ENCODE peak calls at places on chromosomes 3 and 15, in seven cellular contexts. Y is transverse colon; V is heart right ventricle; X is CD8-positive, alpha-beta T cell; K is body of pancreas; O is lower lobe of right lung; D is H9. C is an unnamed sample. For H3K4me1, the result is how much of the 10 kb centered on the place peaks cover.

GRCh38 chr3:16945330-16945729 is 60.6 kb downstream of the PLCL2 start:
- DNase-seq in K (no peak), X (no peak), Y (no peak), O (no peak), V (no peak), D (no peak), C (no peak)

GRCh38 chr3:154548341-154548740 is 118.4 kb upstream of the GPR149 start:
- DNase-seq in D (no peak), V (no peak), X (no peak), K (no peak), Y (no peak), O (no peak), C (no peak)

GRCh38 chr3:153927107-153927506 is 194.1 kb upstream of the ARHGEF26 start:
- DNase-seq in Y (no peak), X (no peak), D (no peak), K (no peak), O (no peak), V (no peak), C (no peak)

GRCh38 chr3:112604536-112604935 is 36.4 kb downstream of the CCDC80 start:
- DNase-seq in D (no peak), O (no peak), K (no peak), Y (no peak), X (no peak), V (peak), C (no peak)

GRCh38 chr15:64842986-64843561 is 1.4 kb downstream of the PLEKHO2 start:
- DNase-seq in D (no peak), X (no peak), Y (peak), O (peak), V (peak), K (peak), C (peak)

GRCh38 chr3:128144512-128144911 is 8.8 kb upstream of the EEFSEC start:
- DNase-seq in K (no peak), O (no peak), V (no peak), Y (no peak), X (no peak), D (no peak), C (no peak)

GRCh38 chr3:15405448-15406050 is 21.8 kb downstream of the METTL6 start:
- DNase-seq in V (no peak), O (no peak), Y (no peak), X (no peak), D (no peak), K (no peak), C (no peak)

GRCh38 chr3:54954019-54954418 is 26.2 kb upstream of the LRTM1 start:
- DNase-seq in Y (no peak), X (no peak), K (no peak), V (peak), O (no peak), D (peak), C (no peak)

GRCh38 chr3:141336672-141337522 is 31.4 kb upstream of the ZBTB38 start:
- DNase-seq in Y (no peak), K (no peak), O (no peak), D (no peak), X (no peak), V (no peak), C (no peak)

GRCh38 chr3:33590541-33590940 is 127.5 kb downstream of the CLASP2 start:
- DNase-seq in Y (no peak), X (no peak), O (no peak), K (no peak), D (no peak), V (no peak), C (no peak)

GRCh38 chr15:29064290-29064689 is 178.5 kb downstream of the APBA2 start:
- DNase-seq in V (no peak), Y (no peak), O (no peak), D (no peak), X (no peak), K (peak), C (no peak)

GRCh38 chr15:71705151-71705550 is 105.2 kb upstream of the NR2E3 start:
- DNase-seq in O (no peak), Y (no peak), X (no peak), D (peak), V (no peak), K (no peak), C (no peak)

GRCh38 chr15:66838671-66839239 is 136.7 kb downstream of the SMAD6 start:
- DNase-seq in V (no peak), D (no peak), X (no peak), K (no peak), Y (no peak), O (no peak), C (no peak)

GRCh38 chr3:123586966-123587365 is 2.1 kb upstream of the HACD2 start:
- DNase-seq in Y (no peak), V (no peak), O (no peak), X (no peak), K (no peak), D (no peak), C (no peak)

GRCh38 chr15:44710236-44711088 is 661 bp downstream of the PATL2 start:
- DNase-seq in O (peak), D (no peak), Y (peak), V (peak), X (peak), K (no peak), C (peak)

GRCh38 chr15:71447328-71448250 is 332.3 kb downstream of the THSD4 start:
- DNase-seq in V (no peak), Y (no peak), O (no peak), X (no peak), D (peak), K (no peak), C (no peak)

GRCh38 chr15:100601158-100601557 is 826 bp downstream of the LINS1 start:
- DNase-seq in V (no peak), Y (no peak), D (no peak), K (no peak), X (peak), O (peak), C (no peak)

GRCh38 chr15:69314174-69314573 is 15.5 kb downstream of the PAQR5 start:
- DNase-seq in O (no peak), V (no peak), K (no peak), D (no peak), X (no peak), Y (peak), C (no peak)

GRCh38 chr3:139808196-139808595 is 126.8 kb upstream of the CLSTN2 start:
- DNase-seq in V (no peak), X (no peak), Y (no peak), D (no peak), K (no peak), O (no peak), C (no peak)

GRCh38 chr15:74011610-74012009 is 17.1 kb downstream of the PML start:
- DNase-seq in O (no peak), K (peak), Y (peak), X (no peak), D (no peak), V (peak), C (no peak)

GRCh38 chr3:27078246-27078913 is 290.8 kb downstream of the NEK10 start:
- DNase-seq in K (no peak), O (no peak), D (no peak), V (no peak), Y (no peak), X (no peak), C (no peak)

GRCh38 chr3:146577662-146578061 is 27.5 kb downstream of the PLSCR5 start:
- DNase-seq in K (peak), D (no peak), Y (peak), V (peak), O (no peak), X (peak), C (no peak)

GRCh38 chr3:38723569-38724391 is 74.3 kb upstream of the SCN5A start:
- DNase-seq in O (no peak), D (no peak), V (peak), X (no peak), K (peak), Y (no peak), C (no peak)

GRCh38 chr15:62711691-62712454 is 330.7 kb upstream of the TPM1 start:
- DNase-seq in O (no peak), K (no peak), Y (no peak), D (no peak), V (no peak), X (no peak), C (no peak)

GRCh38 chr3:124699686-124700396 is 30.4 kb upstream of the UMPS start:
- DNase-seq in X (no peak), D (no peak), K (peak), V (peak), O (no peak), Y (no peak), C (no peak)

GRCh38 chr3:146339262-146339808 is 88.4 kb upstream of the PLSCR4 start:
- DNase-seq in K (no peak), D (no peak), O (no peak), X (no peak), V (no peak), Y (no peak), C (no peak)

GRCh38 chr3:194588741-194589140 is 44.5 kb downstream of the TMEM44 start:
- DNase-seq in K (no peak), Y (no peak), O (no peak), V (no peak), D (no peak), X (no peak), C (no peak)

DNA sequence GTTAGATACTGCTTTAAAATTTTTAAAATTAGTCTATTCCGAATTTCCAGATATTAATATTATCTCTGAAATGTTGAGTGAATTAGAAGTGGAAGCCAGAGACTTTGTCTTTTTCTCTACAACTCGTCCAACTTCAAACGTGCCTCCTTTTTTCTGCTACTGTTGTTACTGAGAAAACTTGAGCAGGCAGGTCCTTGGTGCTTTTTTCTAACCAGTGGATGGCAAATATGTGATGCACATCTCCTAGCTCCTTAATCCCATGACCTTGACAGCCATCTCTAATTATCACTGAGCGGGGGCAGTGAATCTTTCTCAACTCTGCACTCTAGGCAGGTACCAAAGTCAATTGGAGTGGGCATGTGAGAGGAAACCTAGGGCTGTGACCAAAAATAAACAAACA is 50.7 kb downstream of the FNDC3B start:
- DNase-seq in O (no peak), V (no peak), K (no peak), D (no peak), X (no peak), Y (no peak), C (no peak)
- H3K4me1 ChIP-seq in O (under half), V (half or more), K (under half), D (under half), X (under half), Y (under half), C (under half)

DNA sequence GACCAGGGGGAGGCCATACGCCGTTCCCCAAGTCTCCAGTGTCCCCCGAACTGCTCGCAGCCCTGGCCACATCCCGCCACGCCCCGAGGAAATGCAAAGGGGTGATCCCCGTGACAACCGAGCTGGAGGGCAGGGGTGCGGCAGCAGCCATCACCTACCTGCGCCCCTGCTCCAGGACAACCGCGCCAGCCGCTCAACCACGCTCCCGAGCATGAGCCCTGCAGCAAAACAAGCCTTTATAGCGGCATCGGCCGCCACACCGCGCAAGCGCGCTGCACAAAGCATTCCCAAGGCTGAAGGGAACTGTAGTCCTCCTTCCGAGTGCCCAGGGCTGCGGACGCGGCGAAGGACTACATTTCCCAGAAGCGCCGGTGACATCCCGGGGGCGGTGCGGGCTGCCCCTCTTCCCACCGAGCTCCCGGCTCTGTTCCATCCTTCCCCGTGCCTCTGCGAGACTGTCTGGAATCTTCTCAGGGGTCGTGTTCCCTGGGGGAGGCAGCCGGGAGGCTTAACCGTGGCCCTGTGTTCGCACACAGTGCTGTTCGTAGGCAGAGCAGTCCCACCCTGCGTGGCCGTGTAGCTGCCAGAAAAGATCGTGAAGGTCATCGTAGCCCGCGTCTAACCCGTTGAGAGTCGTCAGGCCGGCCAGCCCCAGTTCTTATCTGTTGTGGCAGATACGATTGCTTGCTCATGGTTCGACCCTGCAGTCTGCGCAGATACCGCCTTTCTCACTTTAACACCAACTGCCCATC is at the start of gene ABCC5:
- DNase-seq in O (peak), Y (peak), V (peak), D (peak), K (peak), X (peak), C (peak)
- TF ChIP-seq CTCF in O (peak), Y (peak), V (peak), D (peak), K (peak), X (peak), C (no peak)

DNA sequence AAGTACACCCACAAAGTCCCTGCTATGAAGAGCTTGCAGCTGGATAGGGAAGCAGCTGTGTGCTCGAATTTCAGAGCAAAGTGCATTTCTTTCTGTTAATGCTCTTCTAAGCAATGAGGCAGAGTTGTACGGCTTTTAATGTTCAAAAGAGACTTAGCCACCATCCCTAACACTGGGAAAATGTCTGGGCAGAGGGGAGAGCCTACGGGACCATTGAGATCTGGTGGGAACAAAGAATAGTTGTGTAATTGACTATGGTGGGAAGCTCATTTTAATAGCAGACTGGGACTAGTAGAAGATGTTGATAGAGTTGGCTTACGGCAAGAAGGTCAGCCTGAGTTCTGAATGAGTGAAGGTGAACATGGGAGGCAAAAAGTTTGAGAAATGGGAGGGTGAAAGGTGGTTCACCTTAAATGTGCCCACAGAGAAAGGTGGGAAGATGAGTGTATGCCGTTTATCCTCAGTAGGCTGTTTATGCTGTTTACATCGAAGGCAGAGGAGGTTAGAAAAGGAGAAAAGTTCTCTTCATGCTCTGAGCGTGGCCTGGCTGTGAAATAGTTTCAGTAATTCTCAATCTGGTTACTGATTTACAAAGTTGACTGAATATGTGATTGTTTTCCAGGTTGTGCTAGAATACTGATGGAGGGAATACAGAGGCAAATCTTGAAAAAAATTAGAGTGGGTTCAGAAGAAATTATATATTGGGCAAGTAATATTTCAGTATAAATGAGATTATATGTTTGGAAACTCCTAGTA is 22.9 kb upstream of the UTS2B start:
- DNase-seq in V (no peak), O (no peak), K (no peak), D (no peak), X (no peak), Y (no peak), C (no peak)
- H3K4me1 ChIP-seq in V (half or more), O (under half), K (half or more), D (under half), X (under half), Y (under half), C (under half)

DNA sequence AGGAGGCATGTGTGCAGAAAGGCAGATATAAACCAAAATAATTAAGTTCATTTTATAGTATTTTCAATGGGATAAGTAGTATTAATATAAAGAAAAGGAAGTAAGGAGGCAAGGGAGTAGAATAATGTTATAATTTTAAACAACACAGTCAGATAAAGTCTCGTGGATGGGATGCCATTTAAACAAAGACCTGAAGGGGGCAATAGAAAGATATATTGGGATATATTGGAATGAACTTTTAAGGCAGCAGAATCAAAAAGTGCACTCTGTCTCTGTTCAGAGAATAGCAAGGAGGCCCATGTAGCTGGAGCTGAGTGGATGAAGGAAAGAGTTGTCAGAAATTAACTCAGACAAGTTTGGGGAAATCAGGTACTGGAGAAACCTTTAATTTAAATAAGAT is 158.7 kb downstream of the CGGBP1 start:
- DNase-seq in O (no peak), V (no peak), D (no peak), X (no peak), K (no peak), Y (no peak), C (no peak)
- TF ChIP-seq CTCF in O (peak), V (no peak), D (peak), X (no peak), K (peak), Y (no peak), C (peak)

DNA sequence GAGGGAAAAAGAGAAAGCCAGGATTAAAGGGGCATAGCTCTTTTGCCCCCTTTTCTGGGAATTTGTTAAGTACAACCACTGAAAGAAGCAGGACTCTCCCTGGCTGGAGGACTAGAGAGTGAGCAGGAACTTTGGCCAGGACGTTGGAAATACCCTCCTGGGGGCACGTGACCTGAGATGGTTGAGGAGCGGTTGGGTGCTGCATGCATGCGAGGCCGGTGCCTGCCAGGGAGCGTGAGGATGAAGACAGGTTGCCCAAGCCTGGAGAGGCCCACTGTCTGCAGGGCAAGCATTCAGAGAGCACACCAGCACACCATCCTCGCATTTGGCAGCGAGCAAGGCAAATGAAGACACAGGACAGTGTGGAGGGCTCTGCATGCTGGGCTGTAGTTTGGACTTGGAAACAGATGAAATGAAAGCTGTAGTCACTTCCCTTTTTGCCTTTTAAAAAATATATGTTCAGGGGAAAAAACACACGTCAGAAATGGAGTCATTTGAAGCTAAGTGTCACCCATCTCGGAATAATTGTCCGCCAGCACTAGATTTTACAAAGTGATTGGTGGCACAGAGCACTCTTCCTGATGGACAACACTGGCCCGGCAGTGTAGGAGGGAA is 217.6 kb downstream of the SLCO3A1 start:
- DNase-seq in V (peak), K (no peak), D (no peak), O (no peak), Y (no peak), X (no peak), C (no peak)
- H3K4me1 ChIP-seq in V (half or more), K (under half), D (under half), O (half or more), Y (under half), X (under half), C (under half)

GRCh38 chr15:57767526-57767925 is 61.0 kb downstream of the POLR2M start:
- DNase-seq in O (no peak), K (no peak), V (no peak), D (no peak), Y (no peak), X (no peak), C (no peak)

GRCh38 chr15:57761562-57761961 is 55.0 kb downstream of the POLR2M start:
- DNase-seq in X (no peak), V (no peak), O (no peak), K (no peak), Y (no peak), D (no peak), C (no peak)

GRCh38 chr15:57758556-57758955 is 52.0 kb downstream of the POLR2M start:
- DNase-seq in D (no peak), Y (no peak), V (no peak), O (no peak), X (no peak), K (no peak), C (no peak)

DNA sequence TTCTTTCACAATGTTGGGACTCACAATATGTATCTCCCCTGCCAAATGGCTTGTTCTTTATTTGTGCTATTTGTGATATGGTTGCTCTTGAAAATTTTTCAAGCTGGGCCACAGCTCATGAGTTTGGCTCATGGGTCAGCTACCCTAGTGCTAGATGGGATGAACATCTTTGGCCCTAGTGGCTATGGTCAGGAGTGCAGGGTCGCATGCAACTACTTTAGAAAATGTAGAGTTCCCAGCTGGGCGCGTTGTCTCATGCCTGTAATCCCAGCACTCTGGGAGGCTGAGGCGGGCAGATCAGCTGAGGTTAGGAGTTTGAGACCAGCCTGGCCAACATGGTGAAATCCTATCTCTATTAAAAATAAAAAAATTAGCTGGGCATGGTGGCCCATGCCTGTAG is 55.8 kb downstream of the POLR2M start:
- DNase-seq in O (no peak), X (no peak), K (no peak), D (no peak), V (no peak), Y (no peak), C (no peak)
- TF ChIP-seq CTCF in O (no peak), X (no peak), K (no peak), D (peak), V (no peak), Y (no peak), C (no peak)

GRCh38 chr15:57301307-57301706 is 75.0 kb upstream of the CGNL1 start:
- DNase-seq in Y (no peak), V (no peak), O (no peak), K (no peak), X (no peak), D (no peak), C (no peak)

GRCh38 chr15:57298204-57298603 is 78.1 kb upstream of the CGNL1 start:
- DNase-seq in K (no peak), Y (no peak), X (no peak), D (no peak), O (no peak), V (no peak), C (no peak)

GRCh38 chr15:57297630-57298029 is 78.7 kb upstream of the CGNL1 start:
- DNase-seq in O (no peak), K (no peak), D (no peak), Y (no peak), X (no peak), V (no peak), C (no peak)

GRCh38 chr15:57297163-57297593 is 79.1 kb upstream of the CGNL1 start:
- DNase-seq in D (no peak), Y (no peak), V (no peak), K (no peak), O (no peak), X (no peak), C (no peak)

GRCh38 chr15:57298843-57299550 is 77.3 kb upstream of the CGNL1 start:
- DNase-seq in V (no peak), D (no peak), Y (no peak), K (no peak), O (no peak), X (no peak), C (no peak)
- H3K4me1 ChIP-seq in V (under half), D (under half), Y (under half), K (under half), O (under half), X (under half), C (under half)

C was measured in tibial artery.